ENCODE peak calls at places on chromosomes 3 and 15, in four cellular contexts. J, L, H and K are unnamed samples.

GRCh38 chr15:98567951-98568350 is 80.4 kb upstream of the IGF1R start:
- DNase-seq in J (no peak), L (peak; percentile 19), H (no peak), K (no peak)

GRCh38 chr15:69648215-69648614 is 195.6 kb downstream of the RPLP1 start:
- DNase-seq in J (peak; percentile 45), L (peak; percentile 14), H (no peak), K (no peak)

GRCh38 chr15:56532766-56533455 is 68.0 kb upstream of the MNS1 start:
- DNase-seq in J (no peak), L (no peak), H (no peak), K (no peak)

GRCh38 chr3:164235239-164235728 is 843.0 kb downstream of the SI start:
- DNase-seq in J (no peak), L (no peak), H (no peak), K (no peak)

GRCh38 chr3:165355316-165355715 is 159.1 kb upstream of the SLITRK3 start:
- DNase-seq in J (no peak), L (no peak), H (no peak), K (no peak)

GRCh38 chr15:67097893-67098740 is 32.7 kb downstream of the SMAD3 start:
- DNase-seq in J (peak; percentile 80), L (peak; percentile 92), H (no peak), K (peak; percentile 51)

GRCh38 chr15:99174989-99175388 is 70.1 kb downstream of the SYNM start:
- DNase-seq in J (no peak), L (no peak), H (no peak), K (no peak)

GRCh38 chr3:56683122-56683817 is at the start of gene TASOR:
- DNase-seq in J (peak; percentile 91), L (peak; percentile 90), H (peak; percentile 92), K (peak; percentile 92)

GRCh38 chr15:60575995-60576394 is 97.1 kb upstream of the ICE2 start:
- DNase-seq in J (no peak), L (peak; percentile 22), H (no peak), K (no peak)

GRCh38 chr3:24160424-24160823 is 215.3 kb downstream of the NR1D2 start:
- DNase-seq in J (no peak), L (peak; percentile 54), H (no peak), K (no peak)

GRCh38 chr3:189235214-189235613 is 63.4 kb downstream of the TPRG1 start:
- DNase-seq in J (no peak), L (no peak), H (no peak), K (no peak)

GRCh38 chr3:133874761-133875438 is 20.8 kb downstream of the RAB6B start:
- DNase-seq in J (peak; percentile 2), L (no peak), H (no peak), K (no peak)

GRCh38 chr3:12961007-12961725 is 112.1 kb downstream of the IQSEC1 start:
- DNase-seq in J (no peak), L (no peak), H (no peak), K (no peak)

GRCh38 chr3:73716418-73716817 is 91.7 kb upstream of the PDZRN3 start:
- DNase-seq in J (no peak), L (peak; percentile 20), H (no peak), K (no peak)

GRCh38 chr3:137519602-137520001 is 244.5 kb upstream of the SOX14 start:
- DNase-seq in J (no peak), L (no peak), H (no peak), K (no peak)

GRCh38 chr3:52495096-52495495 is at the start of gene STAB1:
- DNase-seq in J (peak; percentile 79), L (peak; percentile 38), H (peak; percentile 57), K (peak; percentile 63)

GRCh38 chr15:32878849-32879795 is 161.3 kb downstream of the GREM1 start:
- DNase-seq in J (no peak), L (no peak), H (no peak), K (no peak)

GRCh38 chr3:64445318-64446300 is 220.3 kb upstream of the PRICKLE2 start:
- DNase-seq in J (no peak), L (peak; percentile 67), H (no peak), K (no peak)

GRCh38 chr3:41808152-41808551 is 153.8 kb downstream of the ULK4 start:
- DNase-seq in J (no peak), L (peak; percentile 68), H (no peak), K (no peak)

GRCh38 chr3:97901327-97902295 is 70.6 kb downstream of the RIOX2 start:
- DNase-seq in J (no peak), L (peak; percentile 29), H (no peak), K (no peak)

GRCh38 chr3:143597774-143598652 is 250.3 kb downstream of the SLC9A9 start:
- DNase-seq in J (no peak), L (no peak), H (no peak), K (no peak)

GRCh38 chr15:57158589-57158988 is 217.7 kb upstream of the CGNL1 start:
- DNase-seq in J (no peak), L (peak; percentile 39), H (no peak), K (no peak)

GRCh38 chr15:94509259-94509658 is 277.9 kb downstream of the MCTP2 start:
- DNase-seq in J (no peak), L (no peak), H (no peak), K (no peak)

GRCh38 chr3:66302288-66302687 is 81.5 kb downstream of the SLC25A26 start:
- DNase-seq in J (no peak), L (no peak), H (no peak), K (no peak)

GRCh38 chr3:85259748-85260147 is 301.0 kb downstream of the CADM2 start:
- DNase-seq in J (no peak), L (no peak), H (no peak), K (no peak)

GRCh38 chr3:44870375-44871061 is 3.9 kb upstream of the TGM4 start:
- DNase-seq in J (no peak), L (no peak), H (no peak), K (no peak)

GRCh38 chr3:10281951-10282350 is 10.8 kb downstream of the GHRL start:
- DNase-seq in J (no peak), L (peak; percentile 28), H (no peak), K (no peak)
- H3K36me3 ChIP-seq in J (peaks cover 63% of the 10 kb centered on the region), L (peaks cover 12% of the 10 kb centered on the region), H (no peaks in the 10 kb centered on the region), K (peaks cover 91% of the 10 kb centered on the region)

GRCh38 chr3:157151151-157151550 is 8.8 kb downstream of the CCNL1 start:
- DNase-seq in J (no peak), L (no peak), H (no peak), K (no peak)
- H3K36me3 ChIP-seq in J (peaks cover 99% of the 10 kb centered on the region), L (peaks cover 89% of the 10 kb centered on the region), H (peaks cover 8% of the 10 kb centered on the region), K (peaks cover 99% of the 10 kb centered on the region)

DNA sequence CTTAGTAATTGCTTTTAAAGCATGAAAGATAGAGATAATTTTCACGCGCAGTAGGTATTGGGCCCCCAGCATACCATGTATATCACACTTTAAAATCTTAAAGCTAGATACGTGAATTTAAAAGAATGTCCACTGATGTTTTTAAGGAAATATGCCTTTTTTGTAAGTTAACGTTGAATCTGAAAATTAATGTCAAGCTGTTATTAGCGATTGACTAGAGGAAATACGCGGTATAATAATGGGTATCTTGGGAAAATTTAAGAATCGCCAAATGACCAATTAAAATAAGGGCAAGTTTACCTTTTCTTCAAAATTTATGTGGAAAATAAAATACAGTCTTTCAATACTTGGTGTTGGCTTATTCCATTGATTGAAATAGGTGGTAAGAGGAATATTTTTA is 13.3 kb upstream of the CHD2 start:
- DNase-seq in J (no peak), L (no peak), H (no peak), K (no peak)
- H3K36me3 ChIP-seq in J (peaks cover 56% of the 10 kb centered on the region), L (peaks cover 48% of the 10 kb centered on the region), H (no peaks in the 10 kb centered on the region), K (peaks cover 72% of the 10 kb centered on the region)

DNA sequence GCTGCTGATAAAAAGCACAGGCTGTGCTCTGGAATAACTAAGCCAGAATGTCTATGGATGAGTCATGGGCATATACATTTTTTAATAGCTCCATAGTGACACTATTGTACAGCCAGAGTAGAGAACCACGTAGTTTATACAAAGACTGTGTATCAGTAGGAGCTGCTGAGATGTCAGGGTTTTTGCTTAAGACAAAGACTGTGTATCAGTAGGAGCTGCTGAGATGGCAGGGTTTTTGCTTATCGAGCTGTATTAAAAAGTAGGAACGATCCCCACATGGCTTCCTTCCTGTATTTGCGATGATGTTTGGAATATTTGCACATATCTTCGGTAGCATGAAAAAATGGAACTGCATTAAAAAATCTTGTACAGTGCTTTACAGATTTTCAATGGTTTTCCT is 137.4 kb downstream of the SV2B start:
- DNase-seq in J (no peak), L (no peak), H (no peak), K (no peak)
- H3K36me3 ChIP-seq in J (no peaks in the 10 kb centered on the region), L (no peaks in the 10 kb centered on the region), H (no peaks in the 10 kb centered on the region), K (no peaks in the 10 kb centered on the region)

DNA sequence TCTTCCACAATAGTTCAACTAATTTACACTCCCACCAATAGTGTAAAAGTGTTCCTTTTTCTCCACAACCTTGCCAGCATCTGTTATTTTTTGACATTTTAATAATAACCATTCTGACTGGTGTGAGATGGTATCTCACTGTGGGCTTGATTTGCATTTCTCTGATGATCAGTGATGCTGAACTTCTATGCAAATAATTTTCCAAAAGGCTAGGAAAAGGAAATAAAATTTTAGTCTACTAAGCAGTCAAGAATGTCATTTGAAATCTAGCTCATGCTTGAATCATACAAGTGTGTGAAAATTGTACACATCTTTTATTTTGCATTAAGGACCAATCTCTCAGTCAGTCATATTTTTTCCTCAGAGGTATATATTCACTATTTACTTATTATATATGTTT is 101.7 kb upstream of the UBP1 start:
- DNase-seq in J (no peak), L (no peak), H (no peak), K (no peak)
- H3K36me3 ChIP-seq in J (peaks cover 87% of the 10 kb centered on the region), L (peaks cover 37% of the 10 kb centered on the region), H (no peaks in the 10 kb centered on the region), K (peaks cover 67% of the 10 kb centered on the region)

GRCh38 chr15:70687432-70687831 is 75.9 kb downstream of the UACA start:
- DNase-seq in J (no peak), L (no peak), H (no peak), K (no peak)

GRCh38 chr15:70690491-70691281 is 72.7 kb downstream of the UACA start:
- DNase-seq in J (no peak), L (no peak), H (no peak), K (no peak)

GRCh38 chr15:70690012-70690411 is 73.3 kb downstream of the UACA start:
- DNase-seq in J (no peak), L (no peak), H (no peak), K (no peak)
- H3K36me3 ChIP-seq in J (peaks cover 17% of the 10 kb centered on the region), L (peaks cover 38% of the 10 kb centered on the region), H (no peaks in the 10 kb centered on the region), K (peaks cover 85% of the 10 kb centered on the region)

GRCh38 chr15:88625943-88626741 is 5.0 kb downstream of the AEN start:
- DNase-seq in J (peak; percentile 51), L (no peak), H (no peak), K (no peak)
- H3K36me3 ChIP-seq in J (peaks cover 52% of the 10 kb centered on the region), L (peaks cover 20% of the 10 kb centered on the region), H (no peaks in the 10 kb centered on the region), K (peaks cover 4% of the 10 kb centered on the region)

DNA sequence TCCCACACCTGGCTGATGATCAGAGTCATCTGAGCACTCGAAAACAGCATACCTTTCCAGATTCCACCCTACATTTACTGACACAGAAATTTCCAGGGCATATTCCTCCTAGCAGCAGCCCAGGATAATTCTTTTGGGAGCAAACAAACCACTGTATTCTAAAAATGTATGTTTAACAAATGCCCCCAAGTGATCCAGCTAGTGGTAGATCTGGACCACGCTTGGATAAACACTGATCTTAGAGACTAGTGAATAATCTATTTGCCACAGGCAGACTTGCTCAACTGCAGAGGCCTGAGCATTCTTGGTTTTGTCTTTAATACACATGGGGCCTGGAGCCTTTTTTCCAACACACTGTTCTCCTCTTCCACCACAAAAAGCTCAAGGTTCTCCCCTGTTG is 89.6 kb downstream of the TM4SF4 start:
- DNase-seq in J (no peak), L (peak; percentile 28), H (no peak), K (no peak)
- H3K36me3 ChIP-seq in J (no peaks in the 10 kb centered on the region), L (no peaks in the 10 kb centered on the region), H (no peaks in the 10 kb centered on the region), K (no peaks in the 10 kb centered on the region)